ENCODE peak calls at places on chromosomes 7 and 10, in ten cellular contexts. One of them, this sample, is unnamed.

GRCh38 chr7:46791180-46791579 is 790.7 kb downstream of the TNS3 start:
- DNase-seq in A549: no peak
- DNase-seq in ovary: no peak
- DNase-seq in stomach: no peak
- DNase-seq in H1: no peak
- DNase-seq in transverse colon: no peak
- DNase-seq in HepG2: no peak
- DNase-seq in upper lobe of left lung: no peak
- DNase-seq in K562: no peak
- DNase-seq in suprapubic skin: no peak
- DNase-seq in this sample: no peak

GRCh38 chr7:30470783-30471182 is 7.8 kb downstream of the NOD1 start:
- DNase-seq in A549: no peak
- DNase-seq in upper lobe of left lung: no peak
- DNase-seq in suprapubic skin: no peak
- DNase-seq in HepG2: no peak
- DNase-seq in stomach: no peak
- DNase-seq in transverse colon: peak
- DNase-seq in ovary: peak
- DNase-seq in K562: peak
- DNase-seq in H1: no peak
- DNase-seq in this sample: peak

GRCh38 chr10:405648-406047 is 270.4 kb downstream of the ZMYND11 start:
- DNase-seq in stomach: no peak
- DNase-seq in HepG2: no peak
- DNase-seq in suprapubic skin: no peak
- DNase-seq in H1: no peak
- DNase-seq in transverse colon: no peak
- DNase-seq in K562: no peak
- DNase-seq in A549: no peak
- DNase-seq in upper lobe of left lung: no peak
- DNase-seq in ovary: no peak
- DNase-seq in this sample: no peak

GRCh38 chr7:94276046-94276445 is 118.6 kb upstream of the COL1A2 start:
- DNase-seq in suprapubic skin: no peak
- DNase-seq in stomach: no peak
- DNase-seq in A549: no peak
- DNase-seq in H1: no peak
- DNase-seq in K562: no peak
- DNase-seq in HepG2: no peak
- DNase-seq in upper lobe of left lung: no peak
- DNase-seq in transverse colon: no peak
- DNase-seq in ovary: no peak
- DNase-seq in this sample: no peak

GRCh38 chr10:52642208-52642607 is 130.4 kb downstream of the MBL2 start:
- DNase-seq in transverse colon: no peak
- DNase-seq in H1: no peak
- DNase-seq in suprapubic skin: no peak
- DNase-seq in stomach: no peak
- DNase-seq in A549: no peak
- DNase-seq in HepG2: peak
- DNase-seq in K562: no peak
- DNase-seq in upper lobe of left lung: no peak
- DNase-seq in ovary: no peak
- DNase-seq in this sample: no peak

GRCh38 chr10:128000660-128001059 is 93.8 kb downstream of the PTPRE start:
- DNase-seq in suprapubic skin: no peak
- DNase-seq in HepG2: no peak
- DNase-seq in K562: no peak
- DNase-seq in transverse colon: no peak
- DNase-seq in A549: no peak
- DNase-seq in stomach: no peak
- DNase-seq in H1: no peak
- DNase-seq in ovary: no peak
- DNase-seq in upper lobe of left lung: no peak
- DNase-seq in this sample: peak

GRCh38 chr7:84237533-84238173 is 43.1 kb upstream of the SEMA3A start:
- DNase-seq in stomach: no peak
- DNase-seq in transverse colon: no peak
- DNase-seq in upper lobe of left lung: no peak
- DNase-seq in ovary: no peak
- DNase-seq in H1: no peak
- DNase-seq in suprapubic skin: no peak
- DNase-seq in K562: no peak
- DNase-seq in HepG2: no peak
- DNase-seq in A549: peak
- DNase-seq in this sample: no peak

GRCh38 chr10:132319853-132320669 is 11.9 kb upstream of the LRRC27 start:
- DNase-seq in upper lobe of left lung: no peak
- DNase-seq in H1: no peak
- DNase-seq in suprapubic skin: no peak
- DNase-seq in A549: peak
- DNase-seq in transverse colon: no peak
- DNase-seq in HepG2: peak
- DNase-seq in K562: peak
- DNase-seq in ovary: no peak
- DNase-seq in stomach: no peak
- DNase-seq in this sample: no peak

GRCh38 chr7:145016068-145016467 is 180.2 kb upstream of the TPK1 start:
- DNase-seq in suprapubic skin: no peak
- DNase-seq in H1: no peak
- DNase-seq in ovary: no peak
- DNase-seq in HepG2: no peak
- DNase-seq in K562: no peak
- DNase-seq in upper lobe of left lung: no peak
- DNase-seq in transverse colon: no peak
- DNase-seq in A549: no peak
- DNase-seq in stomach: no peak
- DNase-seq in this sample: no peak

DNA sequence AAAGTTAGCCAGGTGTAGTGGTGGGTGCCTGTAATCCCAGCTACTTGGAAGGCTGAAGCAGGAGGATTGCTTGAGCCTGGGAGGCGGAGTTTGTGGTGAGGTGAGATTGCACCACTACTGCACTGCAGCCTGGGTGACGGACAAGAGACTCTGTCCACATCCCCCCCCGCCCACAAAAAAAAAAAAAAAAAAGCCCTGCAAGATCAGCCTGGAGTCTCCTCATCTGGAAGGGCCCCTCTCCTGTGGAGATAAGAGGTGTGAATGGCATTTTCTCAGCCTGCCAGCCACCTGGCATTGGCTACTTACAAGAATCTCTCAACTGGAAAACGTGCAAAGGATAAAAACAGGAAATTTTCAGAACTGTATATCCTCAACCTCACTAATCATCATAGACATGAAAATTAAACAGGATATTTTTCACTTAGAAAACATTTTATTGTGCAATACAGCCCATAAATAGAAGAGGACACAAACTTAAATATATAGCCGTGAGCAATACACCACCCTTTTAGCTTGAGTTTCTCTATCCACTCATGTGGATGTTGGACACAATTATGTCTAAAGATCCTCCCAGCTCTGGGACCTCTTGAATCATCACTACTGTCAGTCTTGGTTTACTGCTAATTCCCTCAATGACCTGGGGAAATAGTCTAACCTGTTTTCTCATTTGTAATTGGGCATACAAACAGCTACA is 11.3 kb upstream of the TSPAN15 start:
- DNase-seq in H1: no peak
- DNase-seq in stomach: peak
- DNase-seq in transverse colon: peak
- DNase-seq in K562: no peak
- DNase-seq in upper lobe of left lung: no peak
- DNase-seq in suprapubic skin: no peak
- DNase-seq in ovary: no peak
- DNase-seq in HepG2: peak
- DNase-seq in A549: no peak
- DNase-seq in this sample: peak
- TF ChIP-seq EP300 in H1: no peak
- TF ChIP-seq EP300 in stomach: no peak
- TF ChIP-seq EP300 in transverse colon: no peak
- TF ChIP-seq EP300 in K562: no peak
- TF ChIP-seq EP300 in upper lobe of left lung: no peak
- TF ChIP-seq EP300 in suprapubic skin: no peak
- TF ChIP-seq EP300 in ovary: no peak
- TF ChIP-seq EP300 in HepG2: no peak
- TF ChIP-seq EP300 in A549: no peak
- TF ChIP-seq EP300 in this sample: no peak

GRCh38 chr10:107213861-107214260 is 49.4 kb upstream of the SORCS1 start:
- DNase-seq in A549: no peak
- DNase-seq in ovary: no peak
- DNase-seq in stomach: no peak
- DNase-seq in suprapubic skin: no peak
- DNase-seq in HepG2: no peak
- DNase-seq in K562: no peak
- DNase-seq in upper lobe of left lung: peak
- DNase-seq in H1: no peak
- DNase-seq in transverse colon: no peak
- DNase-seq in this sample: peak
- TF ChIP-seq CTCF in A549: no peak
- TF ChIP-seq CTCF in ovary: no peak
- TF ChIP-seq CTCF in stomach: no peak
- TF ChIP-seq CTCF in suprapubic skin: no peak
- TF ChIP-seq CTCF in HepG2: no peak
- TF ChIP-seq CTCF in K562: no peak
- TF ChIP-seq CTCF in upper lobe of left lung: no peak
- TF ChIP-seq CTCF in H1: no peak
- TF ChIP-seq CTCF in transverse colon: no peak
- TF ChIP-seq CTCF in this sample: no peak

GRCh38 chr7:150620617-150621371 is 11.4 kb downstream of the GIMAP6 start:
- DNase-seq in transverse colon: no peak
- DNase-seq in H1: no peak
- DNase-seq in HepG2: no peak
- DNase-seq in ovary: no peak
- DNase-seq in K562: no peak
- DNase-seq in stomach: no peak
- DNase-seq in upper lobe of left lung: no peak
- DNase-seq in A549: no peak
- DNase-seq in suprapubic skin: no peak
- DNase-seq in this sample: no peak

GRCh38 chr7:150620061-150620460 is 12.1 kb downstream of the GIMAP6 start:
- DNase-seq in K562: no peak
- DNase-seq in H1: no peak
- DNase-seq in transverse colon: no peak
- DNase-seq in A549: no peak
- DNase-seq in suprapubic skin: no peak
- DNase-seq in HepG2: no peak
- DNase-seq in ovary: no peak
- DNase-seq in upper lobe of left lung: no peak
- DNase-seq in stomach: no peak
- DNase-seq in this sample: no peak

GRCh38 chr7:150621376-150621775 is 10.8 kb downstream of the GIMAP6 start:
- DNase-seq in HepG2: no peak
- DNase-seq in H1: no peak
- DNase-seq in A549: no peak
- DNase-seq in transverse colon: no peak
- DNase-seq in upper lobe of left lung: no peak
- DNase-seq in ovary: no peak
- DNase-seq in K562: no peak
- DNase-seq in suprapubic skin: no peak
- DNase-seq in stomach: no peak
- DNase-seq in this sample: no peak
- TF ChIP-seq EP300 in HepG2: no peak
- TF ChIP-seq EP300 in H1: no peak
- TF ChIP-seq EP300 in A549: no peak
- TF ChIP-seq EP300 in transverse colon: no peak
- TF ChIP-seq EP300 in upper lobe of left lung: no peak
- TF ChIP-seq EP300 in ovary: no peak
- TF ChIP-seq EP300 in K562: no peak
- TF ChIP-seq EP300 in suprapubic skin: no peak
- TF ChIP-seq EP300 in stomach: no peak
- TF ChIP-seq EP300 in this sample: no peak

DNA sequence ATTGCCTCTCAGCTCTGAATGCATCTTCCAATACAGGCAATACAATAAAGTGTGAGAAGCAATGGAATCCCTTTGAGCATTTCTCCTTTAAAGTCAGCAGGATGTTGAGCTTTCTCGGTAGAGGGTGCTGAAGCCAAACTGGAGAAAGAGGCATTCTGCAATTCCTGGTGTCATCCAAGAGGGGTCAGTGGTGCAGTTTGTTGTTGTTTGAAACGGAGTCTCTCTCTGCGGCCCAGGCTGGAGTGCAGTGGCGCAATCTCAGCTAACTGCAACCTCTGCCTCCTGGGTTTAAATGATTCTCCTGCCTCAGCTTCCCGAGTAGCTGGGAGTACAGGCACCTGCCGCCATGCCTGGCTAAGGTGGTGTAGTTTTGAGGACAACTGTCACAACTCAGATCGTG is 486.5 kb downstream of the CALN1 start:
- DNase-seq in K562: peak
- DNase-seq in suprapubic skin: no peak
- DNase-seq in H1: peak
- DNase-seq in ovary: no peak
- DNase-seq in A549: no peak
- DNase-seq in transverse colon: no peak
- DNase-seq in stomach: no peak
- DNase-seq in upper lobe of left lung: no peak
- DNase-seq in HepG2: peak
- DNase-seq in this sample: no peak
- TF ChIP-seq CTCF in K562: peak
- TF ChIP-seq CTCF in suprapubic skin: no peak
- TF ChIP-seq CTCF in H1: peak
- TF ChIP-seq CTCF in ovary: no peak
- TF ChIP-seq CTCF in A549: no peak
- TF ChIP-seq CTCF in transverse colon: no peak
- TF ChIP-seq CTCF in stomach: no peak
- TF ChIP-seq CTCF in upper lobe of left lung: no peak
- TF ChIP-seq CTCF in HepG2: peak
- TF ChIP-seq CTCF in this sample: no peak

GRCh38 chr7:111312966-111313365 is 222.0 kb downstream of the LRRN3 start:
- DNase-seq in transverse colon: no peak
- DNase-seq in H1: no peak
- DNase-seq in upper lobe of left lung: no peak
- DNase-seq in K562: no peak
- DNase-seq in A549: no peak
- DNase-seq in suprapubic skin: no peak
- DNase-seq in ovary: no peak
- DNase-seq in stomach: no peak
- DNase-seq in HepG2: peak
- DNase-seq in this sample: no peak
- TF ChIP-seq EP300 in transverse colon: no peak
- TF ChIP-seq EP300 in H1: no peak
- TF ChIP-seq EP300 in upper lobe of left lung: no peak
- TF ChIP-seq EP300 in K562: no peak
- TF ChIP-seq EP300 in A549: no peak
- TF ChIP-seq EP300 in suprapubic skin: no peak
- TF ChIP-seq EP300 in ovary: no peak
- TF ChIP-seq EP300 in stomach: no peak
- TF ChIP-seq EP300 in HepG2: no peak
- TF ChIP-seq EP300 in this sample: no peak

This sample was measured in sigmoid colon.